ENCODE peak calls at places on chromosomes 3 and 15, in ten cellular contexts. K, Y, G, O, S, I, C, B, D and Q are unnamed samples.

GRCh38 chr15:86155551-86155950 is 75.9 kb downstream of the AGBL1 start:
- DNase-seq in G (no peak), I (no peak), O (no peak), B (no peak), S (no peak), K (no peak), Y (no peak), C (no peak), D (no peak), Q (no peak)

GRCh38 chr3:14505001-14505802 is 34.9 kb downstream of the GRIP2 start:
- DNase-seq in K (no peak), I (no peak), G (no peak), B (no peak), D (no peak), S (no peak), O (no peak), Y (no peak), C (no peak), Q (no peak)

GRCh38 chr3:122085666-122086065 is 30.5 kb downstream of the CD86 start:
- DNase-seq in D (no peak), I (no peak), G (no peak), B (no peak), K (no peak), Y (no peak), C (no peak), S (no peak), O (no peak), Q (no peak)

GRCh38 chr3:194301730-194302129 is 49.4 kb downstream of the CPN2 start:
- DNase-seq in I (peak), G (no peak), K (no peak), S (no peak), C (no peak), Y (peak), D (no peak), B (no peak), O (no peak), Q (no peak)

GRCh38 chr3:60064210-60065178 is 1014.7 kb upstream of the CFAP20DC start:
- DNase-seq in D (peak), I (no peak), B (no peak), K (peak), G (no peak), C (peak), Y (no peak), S (peak), O (no peak), Q (peak)

GRCh38 chr3:42666577-42666998 is 13.1 kb downstream of the ZBTB47 start:
- DNase-seq in D (no peak), B (no peak), C (no peak), G (peak), K (no peak), Y (no peak), S (no peak), O (no peak), I (no peak), Q (no peak)

GRCh38 chr15:27234593-27234992 is 263.6 kb downstream of the GABRG3 start:
- DNase-seq in K (no peak), C (no peak), Y (no peak), O (no peak), D (no peak), B (no peak), S (no peak), G (no peak), I (no peak), Q (no peak)

GRCh38 chr3:40719660-40720287 is 195.0 kb downstream of the ZNF621 start:
- DNase-seq in Y (no peak), O (no peak), G (no peak), B (no peak), I (peak), D (no peak), K (no peak), C (peak), S (peak), Q (peak)

GRCh38 chr15:100383302-100384107 is 41.7 kb upstream of the ADAMTS17 start:
- DNase-seq in G (no peak), O (no peak), Y (no peak), S (peak), K (peak), B (peak), C (peak), I (peak), D (no peak), Q (peak)

GRCh38 chr3:81349941-81350340 is 411.5 kb downstream of the GBE1 start:
- DNase-seq in Y (no peak), C (no peak), I (no peak), S (no peak), G (no peak), B (no peak), O (no peak), D (no peak), K (no peak), Q (no peak)
- TF ChIP-seq CTCF in Y (no peak), C (no peak), I (no peak), S (no peak), G (no peak), B (no peak), O (no peak), D (no peak), K (no peak), Q (no peak)

DNA sequence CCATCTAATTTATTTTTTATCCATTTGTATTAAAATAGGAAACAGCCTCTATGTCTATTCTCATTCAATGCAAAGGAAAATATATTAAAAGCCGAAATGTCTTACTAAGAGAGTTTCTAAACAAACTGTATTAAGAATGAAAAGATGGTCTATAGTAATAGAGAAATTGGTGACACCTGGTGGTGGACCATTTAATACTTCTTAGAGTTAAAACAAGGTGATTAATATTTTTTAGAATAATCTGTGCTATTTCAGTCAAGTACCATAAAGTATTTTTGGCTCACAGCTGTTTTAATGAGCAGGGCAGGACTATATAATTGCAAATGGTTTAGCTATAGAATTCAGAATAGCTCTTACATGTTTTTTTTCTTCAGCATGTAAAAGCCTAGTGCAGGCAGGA is 55.7 kb downstream of the SYNPR start:
- DNase-seq in Y (no peak), D (peak), B (no peak), G (no peak), O (no peak), C (peak), I (peak), S (peak), K (peak), Q (peak)
- TF ChIP-seq CTCF in Y (no peak), D (peak), B (no peak), G (no peak), O (no peak), C (no peak), I (peak), S (peak), K (peak), Q (peak)

GRCh38 chr15:62848631-62849050 is 193.9 kb upstream of the TPM1 start:
- DNase-seq in S (peak), O (no peak), D (peak), C (peak), G (no peak), B (no peak), I (no peak), Y (no peak), K (no peak), Q (peak)
- TF ChIP-seq CTCF in S (peak), O (no peak), D (peak), C (no peak), G (no peak), B (no peak), I (peak), Y (no peak), K (peak), Q (peak)

DNA sequence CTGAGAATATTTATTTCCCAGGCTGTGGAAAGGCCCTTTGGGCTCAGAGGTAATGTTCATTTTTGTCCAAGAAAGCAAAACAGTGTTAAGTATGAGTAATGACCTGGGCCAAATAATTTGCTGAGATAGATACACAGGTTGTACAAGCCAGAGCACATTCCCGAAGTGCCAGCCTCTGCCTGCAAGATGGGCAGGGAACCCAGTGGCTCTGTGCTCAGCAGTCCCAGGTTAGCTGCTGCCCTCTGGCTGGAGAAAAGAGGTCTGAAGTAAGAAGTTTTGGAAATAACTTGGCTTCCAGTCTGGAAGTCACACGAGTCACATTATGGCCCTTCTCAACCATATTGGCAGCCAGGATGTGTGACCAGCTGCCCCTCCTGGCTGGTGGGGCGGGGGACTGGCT is 20.2 kb downstream of the MYZAP start:
- DNase-seq in Y (no peak), D (no peak), B (no peak), G (no peak), K (peak), C (peak), S (peak), O (no peak), I (peak), Q (peak)
- TF ChIP-seq CTCF in Y (no peak), D (no peak), B (no peak), G (no peak), K (peak), C (peak), S (peak), O (no peak), I (peak), Q (peak)

DNA sequence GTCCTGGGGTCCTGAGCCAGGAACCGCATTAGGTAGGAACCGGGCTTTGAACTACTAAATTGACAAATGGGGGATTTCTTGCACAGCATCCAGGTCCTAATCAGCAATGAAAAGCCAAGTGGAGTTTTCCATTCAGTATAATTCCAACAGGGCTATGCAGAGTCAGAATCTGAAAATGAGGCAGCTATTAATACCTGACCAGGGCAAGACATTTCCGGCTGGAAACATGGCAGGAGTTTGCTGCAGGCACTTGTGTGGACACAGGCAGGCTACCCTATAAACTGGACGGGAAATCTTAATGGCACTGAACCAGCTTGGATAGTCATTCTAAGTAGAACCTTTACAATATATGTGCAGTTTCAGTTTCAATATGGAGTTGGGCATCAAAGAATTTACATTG is 553.1 kb downstream of the FGF12 start:
- DNase-seq in K (no peak), C (no peak), D (no peak), I (no peak), O (no peak), G (no peak), S (no peak), B (no peak), Y (no peak), Q (no peak)
- TF ChIP-seq CTCF in K (no peak), C (no peak), D (no peak), I (no peak), O (no peak), G (no peak), S (no peak), B (no peak), Y (no peak), Q (no peak)

GRCh38 chr3:28994161-28994905 is 286.5 kb upstream of the RBMS3 start:
- DNase-seq in O (no peak), K (no peak), S (no peak), Y (no peak), G (no peak), I (no peak), B (no peak), C (no peak), D (no peak), Q (no peak)
- TF ChIP-seq CTCF in O (no peak), K (no peak), S (no peak), Y (no peak), G (no peak), I (no peak), B (no peak), C (no peak), D (no peak), Q (no peak)

GRCh38 chr3:58994746-58995330 is 55.0 kb downstream of the CFAP20DC start:
- DNase-seq in G (peak), B (peak), Y (no peak), I (peak), S (peak), K (peak), D (peak), C (peak), O (no peak), Q (peak)
- TF ChIP-seq CTCF in G (peak), B (peak), Y (peak), I (peak), S (peak), K (peak), D (peak), C (peak), O (peak), Q (peak)

DNA sequence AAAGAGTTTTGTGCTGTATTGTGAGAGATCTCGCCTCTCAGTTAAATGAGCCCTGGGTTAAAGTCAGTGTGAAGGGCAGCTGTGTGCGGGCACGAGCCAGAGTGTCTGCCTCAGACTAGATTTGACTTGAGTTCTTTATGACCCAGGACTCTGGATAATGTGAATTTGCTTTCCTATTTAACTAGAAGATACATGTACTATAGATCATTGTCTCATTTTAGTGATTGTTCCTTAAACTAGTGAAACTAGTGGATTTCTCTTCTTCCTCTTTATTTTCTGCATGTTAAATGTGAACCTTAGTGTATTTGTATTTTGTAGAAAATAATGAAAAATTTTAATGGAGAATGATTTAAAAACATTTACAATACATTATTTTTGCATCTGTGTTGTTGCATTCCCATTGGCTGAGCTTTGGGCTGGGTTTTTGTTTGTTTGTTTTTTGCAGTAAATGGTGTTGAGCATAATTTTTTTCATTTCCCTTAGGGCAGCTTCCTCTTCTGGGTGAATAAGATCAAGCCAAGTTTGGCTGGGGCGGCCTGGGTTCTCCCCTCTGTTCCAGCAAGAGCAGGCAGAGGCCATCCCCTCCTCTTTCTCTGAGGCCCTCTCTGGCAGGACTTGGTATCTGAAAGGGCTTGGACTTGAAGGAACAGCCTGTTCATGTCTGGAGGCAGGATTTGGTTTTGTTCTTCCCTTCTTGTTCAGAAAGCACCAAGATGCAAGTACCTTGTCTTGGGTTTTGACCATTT is 15.0 kb downstream of the GCSAM start:
- DNase-seq in G (peak), I (no peak), B (no peak), Y (no peak), D (no peak), K (no peak), O (no peak), S (no peak), C (no peak), Q (no peak)
- TF ChIP-seq CTCF in G (peak), I (no peak), B (no peak), Y (no peak), D (no peak), K (no peak), O (no peak), S (no peak), C (peak), Q (no peak)